ENCODE peak calls at places on chromosomes 16 and 17, in seven cellular contexts. One of them, this sample, is unnamed.

GRCh38 chr17:28970879-28971278 is 19.6 kb upstream of the PHF12 start:
- DNase-seq in activated naive CD8-positive, alpha-beta T cell treated with anti-CD3 and anti-CD28 coated beads, Interleukin-2, amount 50 U/mL, for 24 hours: no peak
- DNase-seq in fibroblast of the conjunctiva: no peak
- DNase-seq in T-cell: no peak
- DNase-seq in WTC11: no peak
- DNase-seq in CD8-positive, alpha-beta T cell: no peak
- DNase-seq in GM04504: no peak
- DNase-seq in this sample: no peak

GRCh38 chr16:71775949-71776348 is 32.7 kb downstream of the AP1G1 start:
- DNase-seq in activated naive CD8-positive, alpha-beta T cell treated with anti-CD3 and anti-CD28 coated beads, Interleukin-2, amount 50 U/mL, for 24 hours: no peak
- DNase-seq in fibroblast of the conjunctiva: no peak
- DNase-seq in T-cell: no peak
- DNase-seq in WTC11: no peak
- DNase-seq in CD8-positive, alpha-beta T cell: no peak
- DNase-seq in GM04504: no peak
- DNase-seq in this sample: no peak

GRCh38 chr17:29972277-29972676 is 30.8 kb downstream of the EFCAB5 start:
- DNase-seq in activated naive CD8-positive, alpha-beta T cell treated with anti-CD3 and anti-CD28 coated beads, Interleukin-2, amount 50 U/mL, for 24 hours: no peak
- DNase-seq in fibroblast of the conjunctiva: no peak
- DNase-seq in T-cell: no peak
- DNase-seq in WTC11: no peak
- DNase-seq in CD8-positive, alpha-beta T cell: no peak
- DNase-seq in GM04504: no peak
- DNase-seq in this sample: no peak

GRCh38 chr16:71895679-71896385 is 501 bp downstream of the IST1 start:
- DNase-seq in activated naive CD8-positive, alpha-beta T cell treated with anti-CD3 and anti-CD28 coated beads, Interleukin-2, amount 50 U/mL, for 24 hours: no peak
- DNase-seq in fibroblast of the conjunctiva: no peak
- DNase-seq in T-cell: no peak
- DNase-seq in WTC11: peak
- DNase-seq in CD8-positive, alpha-beta T cell: peak
- DNase-seq in GM04504: no peak
- DNase-seq in this sample: peak

GRCh38 chr16:69182730-69183416 is 4.1 kb upstream of the SNTB2 start:
- DNase-seq in activated naive CD8-positive, alpha-beta T cell treated with anti-CD3 and anti-CD28 coated beads, Interleukin-2, amount 50 U/mL, for 24 hours: no peak
- DNase-seq in fibroblast of the conjunctiva: no peak
- DNase-seq in T-cell: no peak
- DNase-seq in WTC11: no peak
- DNase-seq in CD8-positive, alpha-beta T cell: no peak
- DNase-seq in GM04504: no peak
- DNase-seq in this sample: no peak

GRCh38 chr17:42221886-42222745 is 27.8 kb upstream of the GHDC start:
- DNase-seq in activated naive CD8-positive, alpha-beta T cell treated with anti-CD3 and anti-CD28 coated beads, Interleukin-2, amount 50 U/mL, for 24 hours: peak
- DNase-seq in fibroblast of the conjunctiva: peak
- DNase-seq in T-cell: peak
- DNase-seq in WTC11: peak
- DNase-seq in CD8-positive, alpha-beta T cell: peak
- DNase-seq in GM04504: peak
- DNase-seq in this sample: peak

GRCh38 chr16:66858740-66859396 is 14.7 kb downstream of the CA7 start:
- DNase-seq in activated naive CD8-positive, alpha-beta T cell treated with anti-CD3 and anti-CD28 coated beads, Interleukin-2, amount 50 U/mL, for 24 hours: no peak
- DNase-seq in fibroblast of the conjunctiva: no peak
- DNase-seq in T-cell: no peak
- DNase-seq in WTC11: no peak
- DNase-seq in CD8-positive, alpha-beta T cell: no peak
- DNase-seq in GM04504: peak
- DNase-seq in this sample: no peak

GRCh38 chr16:29702307-29702706 is 23.3 kb downstream of the QPRT start:
- DNase-seq in activated naive CD8-positive, alpha-beta T cell treated with anti-CD3 and anti-CD28 coated beads, Interleukin-2, amount 50 U/mL, for 24 hours: no peak
- DNase-seq in fibroblast of the conjunctiva: no peak
- DNase-seq in T-cell: no peak
- DNase-seq in WTC11: no peak
- DNase-seq in CD8-positive, alpha-beta T cell: peak
- DNase-seq in GM04504: no peak
- DNase-seq in this sample: no peak

GRCh38 chr16:9092963-9093477 is 1.6 kb downstream of the HAPSTR1 start:
- DNase-seq in activated naive CD8-positive, alpha-beta T cell treated with anti-CD3 and anti-CD28 coated beads, Interleukin-2, amount 50 U/mL, for 24 hours: peak
- DNase-seq in fibroblast of the conjunctiva: no peak
- DNase-seq in T-cell: no peak
- DNase-seq in WTC11: peak
- DNase-seq in CD8-positive, alpha-beta T cell: peak
- DNase-seq in GM04504: no peak
- DNase-seq in this sample: peak

GRCh38 chr17:72425133-72425795 is 304.4 kb downstream of the SOX9 start:
- DNase-seq in activated naive CD8-positive, alpha-beta T cell treated with anti-CD3 and anti-CD28 coated beads, Interleukin-2, amount 50 U/mL, for 24 hours: no peak
- DNase-seq in fibroblast of the conjunctiva: no peak
- DNase-seq in T-cell: no peak
- DNase-seq in WTC11: no peak
- DNase-seq in CD8-positive, alpha-beta T cell: no peak
- DNase-seq in GM04504: no peak
- DNase-seq in this sample: no peak

GRCh38 chr17:50619489-50619888 is 15.2 kb upstream of the ABCC3 start:
- DNase-seq in activated naive CD8-positive, alpha-beta T cell treated with anti-CD3 and anti-CD28 coated beads, Interleukin-2, amount 50 U/mL, for 24 hours: no peak
- DNase-seq in fibroblast of the conjunctiva: no peak
- DNase-seq in T-cell: no peak
- DNase-seq in WTC11: no peak
- DNase-seq in CD8-positive, alpha-beta T cell: no peak
- DNase-seq in GM04504: no peak
- DNase-seq in this sample: no peak

GRCh38 chr16:67329901-67330300 is 3.3 kb downstream of the LRRC36 start:
- DNase-seq in activated naive CD8-positive, alpha-beta T cell treated with anti-CD3 and anti-CD28 coated beads, Interleukin-2, amount 50 U/mL, for 24 hours: no peak
- DNase-seq in fibroblast of the conjunctiva: no peak
- DNase-seq in T-cell: no peak
- DNase-seq in WTC11: no peak
- DNase-seq in CD8-positive, alpha-beta T cell: no peak
- DNase-seq in GM04504: no peak
- DNase-seq in this sample: no peak

GRCh38 chr17:32266389-32267269 is 997 bp downstream of the RHBDL3 start:
- DNase-seq in activated naive CD8-positive, alpha-beta T cell treated with anti-CD3 and anti-CD28 coated beads, Interleukin-2, amount 50 U/mL, for 24 hours: peak
- DNase-seq in fibroblast of the conjunctiva: no peak
- DNase-seq in T-cell: no peak
- DNase-seq in WTC11: peak
- DNase-seq in CD8-positive, alpha-beta T cell: no peak
- DNase-seq in GM04504: no peak
- DNase-seq in this sample: peak

GRCh38 chr16:85363427-85363826 is 249.7 kb upstream of the GSE1 start:
- DNase-seq in activated naive CD8-positive, alpha-beta T cell treated with anti-CD3 and anti-CD28 coated beads, Interleukin-2, amount 50 U/mL, for 24 hours: no peak
- DNase-seq in fibroblast of the conjunctiva: no peak
- DNase-seq in T-cell: no peak
- DNase-seq in WTC11: no peak
- DNase-seq in CD8-positive, alpha-beta T cell: no peak
- DNase-seq in GM04504: no peak
- DNase-seq in this sample: no peak

GRCh38 chr17:18261146-18261515 is 669 bp downstream of the MIEF2 start:
- DNase-seq in activated naive CD8-positive, alpha-beta T cell treated with anti-CD3 and anti-CD28 coated beads, Interleukin-2, amount 50 U/mL, for 24 hours: peak
- DNase-seq in fibroblast of the conjunctiva: no peak
- DNase-seq in T-cell: no peak
- DNase-seq in WTC11: no peak
- DNase-seq in CD8-positive, alpha-beta T cell: peak
- DNase-seq in GM04504: peak
- DNase-seq in this sample: peak

GRCh38 chr17:74918906-74919305 is 4.1 kb downstream of the USH1G start:
- DNase-seq in activated naive CD8-positive, alpha-beta T cell treated with anti-CD3 and anti-CD28 coated beads, Interleukin-2, amount 50 U/mL, for 24 hours: no peak
- DNase-seq in fibroblast of the conjunctiva: no peak
- DNase-seq in T-cell: no peak
- DNase-seq in WTC11: no peak
- DNase-seq in CD8-positive, alpha-beta T cell: no peak
- DNase-seq in GM04504: no peak
- DNase-seq in this sample: no peak

GRCh38 chr17:2347805-2348685 is 10.7 kb downstream of the SGSM2 start:
- DNase-seq in activated naive CD8-positive, alpha-beta T cell treated with anti-CD3 and anti-CD28 coated beads, Interleukin-2, amount 50 U/mL, for 24 hours: no peak
- DNase-seq in fibroblast of the conjunctiva: peak
- DNase-seq in T-cell: no peak
- DNase-seq in WTC11: peak
- DNase-seq in CD8-positive, alpha-beta T cell: no peak
- DNase-seq in GM04504: peak
- DNase-seq in this sample: peak

GRCh38 chr16:59697236-59697635 is 963.1 kb upstream of the GOT2 start:
- DNase-seq in activated naive CD8-positive, alpha-beta T cell treated with anti-CD3 and anti-CD28 coated beads, Interleukin-2, amount 50 U/mL, for 24 hours: no peak
- DNase-seq in fibroblast of the conjunctiva: no peak
- DNase-seq in T-cell: no peak
- DNase-seq in WTC11: no peak
- DNase-seq in CD8-positive, alpha-beta T cell: no peak
- DNase-seq in GM04504: no peak
- DNase-seq in this sample: no peak

GRCh38 chr17:50585346-50585745 is 24.8 kb downstream of the CACNA1G start:
- DNase-seq in activated naive CD8-positive, alpha-beta T cell treated with anti-CD3 and anti-CD28 coated beads, Interleukin-2, amount 50 U/mL, for 24 hours: no peak
- DNase-seq in fibroblast of the conjunctiva: no peak
- DNase-seq in T-cell: no peak
- DNase-seq in WTC11: no peak
- DNase-seq in CD8-positive, alpha-beta T cell: no peak
- DNase-seq in GM04504: no peak
- DNase-seq in this sample: no peak

GRCh38 chr17:4598776-4599504 is 14.6 kb downstream of the SMTNL2 start:
- DNase-seq in activated naive CD8-positive, alpha-beta T cell treated with anti-CD3 and anti-CD28 coated beads, Interleukin-2, amount 50 U/mL, for 24 hours: no peak
- DNase-seq in fibroblast of the conjunctiva: peak
- DNase-seq in T-cell: no peak
- DNase-seq in WTC11: no peak
- DNase-seq in CD8-positive, alpha-beta T cell: no peak
- DNase-seq in GM04504: no peak
- DNase-seq in this sample: no peak

GRCh38 chr17:64148017-64148631 is 18.2 kb upstream of the ERN1 start:
- DNase-seq in activated naive CD8-positive, alpha-beta T cell treated with anti-CD3 and anti-CD28 coated beads, Interleukin-2, amount 50 U/mL, for 24 hours: no peak
- DNase-seq in fibroblast of the conjunctiva: no peak
- DNase-seq in T-cell: no peak
- DNase-seq in WTC11: no peak
- DNase-seq in CD8-positive, alpha-beta T cell: no peak
- DNase-seq in GM04504: no peak
- DNase-seq in this sample: no peak

GRCh38 chr16:588639-588888 is 1.3 kb upstream of the RAB40C start:
- DNase-seq in activated naive CD8-positive, alpha-beta T cell treated with anti-CD3 and anti-CD28 coated beads, Interleukin-2, amount 50 U/mL, for 24 hours: peak
- DNase-seq in fibroblast of the conjunctiva: peak
- DNase-seq in T-cell: peak
- DNase-seq in WTC11: peak
- DNase-seq in CD8-positive, alpha-beta T cell: peak
- DNase-seq in GM04504: no peak
- DNase-seq in this sample: peak

GRCh38 chr17:57518587-57519118 is 226.4 kb downstream of the CCDC182 start:
- DNase-seq in activated naive CD8-positive, alpha-beta T cell treated with anti-CD3 and anti-CD28 coated beads, Interleukin-2, amount 50 U/mL, for 24 hours: no peak
- DNase-seq in fibroblast of the conjunctiva: no peak
- DNase-seq in T-cell: no peak
- DNase-seq in WTC11: no peak
- DNase-seq in CD8-positive, alpha-beta T cell: no peak
- DNase-seq in GM04504: no peak
- DNase-seq in this sample: peak